ENCODE peak calls at places on chromosome 1, in seven cellular contexts. M is suprapubic skin, X is cardiac muscle cell, V is AG10803, R is progenitor cell of endocrine pancreas, D is fibroblast of pulmonary artery, Y is WTC11. Q is an unnamed sample.

GRCh38 chr1:37850352-37850955 is 8.9 kb downstream of the MTF1 start:
- DNase-seq in V (no peak), D (peak; percentile 54), R (no peak), Y (no peak), M (no peak), X (no peak), Q (no peak)

GRCh38 chr1:43007377-43008105 is 48.9 kb upstream of the SLC2A1 start:
- DNase-seq in V (no peak), X (peak; percentile 17), D (no peak), Y (peak; percentile 89), R (peak; percentile 69), M (no peak), Q (no peak)

GRCh38 chr1:107141491-107142369 is 891 bp downstream of the NTNG1 start:
- DNase-seq in X (peak; percentile 73), M (no peak), R (peak; percentile 12), D (peak; percentile 66), V (peak; percentile 67), Y (peak; percentile 30), Q (no peak)

GRCh38 chr1:36761073-36761472 is 273.2 kb downstream of the GRIK3 start:
- DNase-seq in D (no peak), Y (no peak), X (no peak), R (no peak), M (no peak), V (no peak), Q (no peak)

GRCh38 chr1:245986404-245987221 is 520.5 kb downstream of the SMYD3 start:
- DNase-seq in Y (no peak), X (no peak), V (peak; percentile 87), M (no peak), D (peak; percentile 88), R (no peak), Q (no peak)

GRCh38 chr1:43367026-43367903 is 546 bp downstream of the ELOVL1 start:
- DNase-seq in V (no peak), X (no peak), D (no peak), M (no peak), Y (peak; percentile 30), R (no peak), Q (no peak)

GRCh38 chr1:154866257-154866994 is 3.7 kb downstream of the KCNN3 start:
- DNase-seq in Y (no peak), X (no peak), D (peak; percentile 14), M (no peak), V (no peak), R (no peak), Q (no peak)

GRCh38 chr1:205615789-205616188 is 16.0 kb downstream of the ELK4 start:
- DNase-seq in M (no peak), X (no peak), V (no peak), D (no peak), Y (no peak), R (no peak), Q (no peak)

GRCh38 chr1:197928849-197929336 is 11.7 kb downstream of the LHX9 start:
- DNase-seq in D (no peak), R (no peak), X (no peak), V (no peak), M (no peak), Y (no peak), Q (no peak)

GRCh38 chr1:152967201-152967600 is 3.2 kb upstream of the SPRR4 start:
- DNase-seq in R (no peak), D (no peak), Y (no peak), X (no peak), M (no peak), V (no peak), Q (peak; percentile 74)

GRCh38 chr1:50527249-50527986 is 104.2 kb upstream of the DMRTA2 start:
- DNase-seq in X (no peak), Y (no peak), R (no peak), M (no peak), D (no peak), V (no peak), Q (no peak)

GRCh38 chr1:201877877-201878339 is 10.8 kb upstream of the SHISA4 start:
- DNase-seq in M (no peak), X (peak; percentile 59), D (peak; percentile 70), V (peak; percentile 58), Y (peak; percentile 36), R (no peak), Q (no peak)

GRCh38 chr1:203346060-203346754 is 4.7 kb downstream of the FMOD start:
- DNase-seq in M (no peak), Y (no peak), D (peak; percentile 27), X (no peak), R (no peak), V (peak; percentile 12), Q (no peak)

GRCh38 chr1:98251497-98251896 is 330.7 kb upstream of the DPYD start:
- DNase-seq in X (no peak), Y (peak; percentile 18), M (no peak), V (no peak), R (no peak), D (no peak), Q (no peak)

GRCh38 chr1:222950892-222951291 is 136.1 kb downstream of the DISP1 start:
- DNase-seq in R (no peak), M (no peak), V (no peak), X (no peak), Y (no peak), D (no peak), Q (no peak)

DNA sequence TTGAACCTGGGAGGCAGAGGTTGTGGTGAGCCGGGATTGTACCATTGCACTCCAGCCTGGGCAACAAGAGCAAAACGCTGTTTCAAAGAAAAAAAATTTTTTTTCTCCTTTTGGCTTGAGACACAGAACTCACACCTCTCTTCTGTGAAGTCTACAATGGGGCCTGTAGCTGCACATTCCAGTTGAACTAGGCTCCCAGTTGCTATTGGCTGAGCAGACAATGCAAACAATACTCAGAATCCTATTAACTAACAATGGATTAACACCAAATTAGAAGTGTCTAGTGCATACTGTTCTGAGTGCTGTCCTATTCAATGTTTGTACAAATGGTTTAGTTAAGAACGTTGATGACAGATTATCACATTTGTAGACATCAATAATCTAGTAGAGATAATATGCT is 17.6 kb upstream of the MCL1 start:
- DNase-seq in X (no peak), V (no peak), D (no peak), M (no peak), R (no peak), Y (no peak), Q (no peak)
- TF ChIP-seq CTCF in X (no peak), V (no peak), D (no peak), M (no peak), R (no peak), Y (no peak), Q (no peak)

GRCh38 chr1:75058424-75058823 is 75.8 kb upstream of the LHX8 start:
- DNase-seq in M (no peak), X (no peak), Y (no peak), R (no peak), V (no peak), D (no peak), Q (no peak)

DNA sequence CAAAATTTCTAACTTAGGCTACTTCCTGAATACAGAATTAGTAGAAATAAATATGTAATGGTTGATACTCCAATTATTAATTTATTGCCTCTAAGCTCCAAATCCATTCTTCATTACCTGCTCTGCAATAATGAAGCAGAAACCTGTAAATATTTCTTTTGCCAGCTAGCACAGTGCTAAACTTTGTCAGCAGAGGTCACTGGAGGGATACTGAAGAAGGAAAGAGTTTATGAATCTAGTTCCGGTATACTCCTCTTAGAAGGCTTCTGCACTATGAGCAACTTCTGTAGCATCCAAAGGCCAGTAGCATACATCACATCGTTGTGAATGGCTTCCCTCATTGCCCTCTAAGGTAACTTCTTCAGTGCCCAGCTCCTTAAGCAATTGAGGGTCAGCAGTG is 81.0 kb upstream of the LHX8 start:
- DNase-seq in V (no peak), R (no peak), Y (no peak), X (peak; percentile 5), M (no peak), D (no peak), Q (no peak)
- TF ChIP-seq CTCF in V (peak; percentile 3), R (peak; percentile 29), Y (peak; percentile 15), X (no peak), M (no peak), D (no peak), Q (no peak)

DNA sequence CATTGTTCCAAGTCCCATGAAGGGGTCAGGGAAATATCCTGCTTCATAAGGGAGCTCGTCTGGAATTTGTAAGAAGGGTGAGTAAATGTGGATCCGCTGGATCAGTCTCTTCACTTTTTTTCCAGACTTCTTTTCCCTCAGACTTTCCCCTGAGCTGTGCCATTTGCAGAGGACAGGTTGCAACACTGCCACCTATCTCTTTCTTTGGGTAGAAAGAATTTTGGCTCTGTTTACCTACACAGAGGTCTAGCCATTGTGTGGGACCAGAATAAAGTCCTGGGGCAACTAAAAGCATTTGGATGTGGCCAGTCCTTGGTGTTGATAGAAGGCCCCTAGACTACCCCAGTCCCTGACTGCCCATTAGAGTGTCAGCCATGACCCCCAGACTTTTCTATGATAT is 1146.7 kb upstream of the PRMT6 start:
- DNase-seq in Y (no peak), M (no peak), X (no peak), R (no peak), D (no peak), V (no peak), Q (no peak)
- TF ChIP-seq CTCF in Y (peak; percentile 26), M (no peak), X (no peak), R (peak; percentile 10), D (no peak), V (no peak), Q (no peak)

DNA sequence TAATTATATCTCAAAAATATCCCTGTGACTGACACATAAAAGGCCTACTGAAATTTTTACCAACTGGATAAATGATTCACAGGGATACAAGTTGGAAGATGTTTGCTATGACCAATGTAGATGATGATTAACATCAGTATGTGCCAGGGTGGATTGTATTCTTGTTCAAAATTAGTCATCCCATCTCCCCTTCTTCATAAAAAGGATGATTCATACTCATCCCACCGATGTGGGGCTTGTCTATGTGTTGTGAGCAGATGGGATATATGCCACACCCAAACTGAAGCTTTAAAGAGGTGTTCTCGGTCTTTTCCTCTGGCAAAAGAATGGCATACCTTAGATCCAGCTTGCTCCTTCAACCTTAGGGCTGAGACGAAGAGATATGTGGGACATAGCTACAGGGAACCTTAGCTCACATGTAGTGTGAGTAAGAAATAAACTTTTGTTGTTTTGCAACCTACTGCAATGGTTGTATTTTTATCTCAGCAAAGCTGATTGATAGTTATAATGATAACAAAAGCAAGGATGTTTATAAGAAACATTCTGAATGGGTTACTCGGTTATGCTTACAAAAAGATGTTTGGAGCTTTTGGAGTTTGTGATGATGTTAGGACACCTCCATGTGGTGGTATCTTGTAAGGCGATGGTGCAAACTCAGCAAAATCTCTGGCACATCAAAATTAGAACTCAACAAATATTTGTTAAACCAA is 29.4 kb downstream of the SPATA17 start:
- DNase-seq in Y (no peak), M (no peak), D (peak; percentile 66), X (peak; percentile 14), V (peak; percentile 58), R (no peak), Q (no peak)
- TF ChIP-seq CTCF in Y (no peak), M (no peak), D (peak; percentile 74), X (peak; percentile 69), V (peak; percentile 68), R (peak; percentile 37), Q (peak; percentile 60)

Q was measured in osteocyte.